ENCODE peak calls at places on chromosomes 2 and 18, in nine cellular contexts. L, A, M, R, F, H, Q, S and T are unnamed samples.

GRCh38 chr2:118807668-118808428 is 39.6 kb downstream of the EN1 start:
- DNase-seq in Q (no peak), L (no peak), R (no peak), S (no peak), M (no peak), F (no peak), A (no peak), H (peak; percentile 38), T (no peak)

GRCh38 chr2:64568836-64569235 is 44.7 kb downstream of the AFTPH start:
- DNase-seq in A (no peak), Q (no peak), R (no peak), S (no peak), L (no peak), F (no peak), H (no peak), M (peak; percentile 9), T (no peak)

GRCh38 chr2:73979021-73979420 is 5.7 kb upstream of the TET3 start:
- DNase-seq in S (no peak), F (no peak), A (no peak), M (peak; percentile 40), R (peak; percentile 69), H (no peak), Q (no peak), L (no peak), T (no peak)

GRCh38 chr18:35697869-35698268 is 116.3 kb downstream of the GALNT1 start:
- DNase-seq in R (no peak), S (no peak), H (no peak), Q (no peak), A (no peak), F (no peak), M (no peak), L (no peak), T (no peak)

GRCh38 chr18:64082513-64082912 is 66.4 kb downstream of the LINC00305 start:
- DNase-seq in F (no peak), R (no peak), S (no peak), Q (no peak), H (no peak), L (no peak), M (no peak), A (no peak), T (no peak)

GRCh38 chr2:148255929-148256328 is 235.0 kb downstream of the MBD5 start:
- DNase-seq in R (no peak), Q (no peak), H (no peak), L (no peak), A (no peak), F (no peak), M (no peak), S (no peak), T (peak; percentile 76)

GRCh38 chr2:159051656-159052055 is 83.2 kb downstream of the TANC1 start:
- DNase-seq in R (no peak), H (no peak), A (no peak), S (no peak), Q (no peak), F (no peak), L (no peak), M (no peak), T (no peak)

GRCh38 chr2:181764095-181764963 is 84.0 kb upstream of the NEUROD1 start:
- DNase-seq in A (no peak), H (no peak), L (no peak), M (no peak), S (no peak), R (no peak), Q (no peak), F (no peak), T (no peak)

GRCh38 chr18:10035306-10035991 is 121.6 kb downstream of the VAPA start:
- DNase-seq in R (no peak), M (no peak), S (no peak), F (no peak), H (no peak), A (no peak), L (no peak), Q (peak; percentile 40), T (peak; percentile 73)

GRCh38 chr2:70984576-70985282 is 6.3 kb downstream of the ANKRD53 start:
- DNase-seq in M (peak; percentile 42), S (no peak), Q (peak; percentile 66), L (peak; percentile 87), R (peak; percentile 86), F (peak; percentile 54), H (peak; percentile 85), A (peak; percentile 65), T (peak; percentile 91)

GRCh38 chr2:207465894-207466293 is 63.9 kb upstream of the CREB1 start:
- DNase-seq in A (no peak), H (no peak), Q (no peak), F (no peak), R (no peak), L (no peak), S (no peak), M (no peak), T (no peak)

GRCh38 chr2:206083602-206084467 is 2.1 kb downstream of the INO80D start:
- DNase-seq in F (no peak), R (no peak), M (no peak), S (no peak), H (peak; percentile 82), Q (no peak), A (peak; percentile 59), L (no peak), T (no peak)

GRCh38 chr2:239399404-239399999 is 1.3 kb downstream of the HDAC4 start:
- DNase-seq in F (no peak), A (peak; percentile 63), L (no peak), H (no peak), M (peak; percentile 10), R (peak; percentile 39), S (no peak), Q (no peak), T (no peak)

GRCh38 chr2:229780856-229781773 is 66.8 kb upstream of the DNER start:
- DNase-seq in R (peak; percentile 39), Q (peak; percentile 71), H (no peak), S (peak; percentile 45), M (peak; percentile 73), A (no peak), L (no peak), F (no peak), T (no peak)

GRCh38 chr2:219049282-219049681 is 8.0 kb upstream of the CFAP65 start:
- DNase-seq in R (no peak), H (no peak), F (no peak), M (no peak), A (peak; percentile 29), S (no peak), Q (no peak), L (no peak), T (no peak)

GRCh38 chr2:171149986-171150693 is 10.6 kb downstream of the TLK1 start:
- DNase-seq in H (no peak), L (no peak), R (no peak), F (no peak), S (no peak), M (no peak), A (no peak), Q (no peak), T (no peak)

GRCh38 chr2:148209598-148209997 is 188.7 kb downstream of the MBD5 start:
- DNase-seq in F (no peak), R (no peak), A (no peak), L (no peak), M (peak; percentile 2), S (no peak), Q (no peak), H (peak; percentile 31), T (no peak)

GRCh38 chr2:135056790-135057189 is 4.7 kb downstream of the RAB3GAP1 start:
- DNase-seq in H (no peak), M (peak; percentile 21), S (no peak), R (no peak), F (no peak), Q (no peak), A (no peak), L (no peak), T (no peak)

GRCh38 chr2:237726401-237726830 is 72.2 kb upstream of the RBM44 start:
- DNase-seq in Q (no peak), S (peak; percentile 89), R (no peak), M (peak; percentile 80), A (no peak), H (no peak), L (no peak), F (no peak), T (peak; percentile 79)

GRCh38 chr2:158544998-158545397 is 88.2 kb downstream of the PKP4 start:
- DNase-seq in Q (no peak), H (no peak), M (no peak), L (no peak), F (no peak), R (no peak), S (no peak), A (no peak), T (no peak)

GRCh38 chr18:78974115-78974740 is 5.4 kb upstream of the SALL3 start:
- DNase-seq in S (no peak), F (no peak), Q (no peak), L (no peak), A (no peak), H (peak; percentile 58), M (no peak), R (no peak), T (peak; percentile 65)

GRCh38 chr2:64649626-64650025 is 4.1 kb downstream of the SERTAD2 start:
- DNase-seq in M (no peak), H (no peak), Q (no peak), F (no peak), L (no peak), A (peak; percentile 54), R (no peak), S (no peak), T (peak; percentile 87)

GRCh38 chr2:29024882-29025430 is 43.9 kb downstream of the TOGARAM2 start:
- DNase-seq in Q (no peak), A (no peak), S (no peak), L (no peak), F (no peak), R (no peak), M (no peak), H (no peak), T (no peak)

GRCh38 chr2:183998041-183998796 is 600.1 kb upstream of the ZNF804A start:
- DNase-seq in S (no peak), M (no peak), R (no peak), F (no peak), A (no peak), L (no peak), H (no peak), Q (no peak), T (no peak)

GRCh38 chr18:53458944-53459580 is 765.4 kb downstream of the MBD2 start:
- DNase-seq in M (peak; percentile 1), A (no peak), Q (no peak), L (no peak), F (peak; percentile 23), R (no peak), S (peak; percentile 96), H (peak; percentile 24), T (no peak)

GRCh38 chr2:230335864-230336506 is 9.0 kb downstream of the SP140L start:
- DNase-seq in A (no peak), R (no peak), S (no peak), L (no peak), Q (no peak), H (no peak), M (no peak), F (no peak), T (no peak)

GRCh38 chr2:236790991-236791390 is 221.4 kb downstream of the ACKR3 start:
- DNase-seq in Q (peak; percentile 43), S (no peak), L (no peak), R (no peak), H (no peak), A (no peak), M (no peak), F (no peak), T (no peak)

GRCh38 chr2:15605721-15606120 is 14.1 kb downstream of the DDX1 start:
- DNase-seq in L (no peak), R (no peak), A (no peak), F (no peak), M (no peak), S (no peak), H (no peak), Q (no peak), T (no peak)

GRCh38 chr2:100900156-100900795 is 80.3 kb downstream of the NPAS2 start:
- DNase-seq in Q (no peak), F (no peak), A (no peak), R (no peak), H (no peak), S (no peak), M (no peak), L (no peak), T (no peak)